ENCODE peak calls at places on chromosomes 11 and 22, in seven cellular contexts. D is activated effector memory CD4-positive, alpha-beta T cell treated with Interleukin-2 at 50 U/mL for 16 hours; W is NCI-H1694; O is mucosa of gallbladder; H is AG08395; B is GM12891; E is hepatic stellate cell. G is an unnamed sample.

GRCh38 chr11:111021131-111021530 is 224.4 kb upstream of the POU2AF2 start:
- DNase-seq in D (no peak), W (no peak), O (no peak), H (no peak), B (no peak), E (no peak), G (no peak)

GRCh38 chr11:126474220-126474619 is 118.7 kb downstream of the ST3GAL4 start:
- DNase-seq in D (no peak), W (no peak), O (no peak), H (no peak), B (no peak), E (no peak), G (no peak)

GRCh38 chr11:113278481-113278880 is 35.9 kb upstream of the TTC12 start:
- DNase-seq in D (no peak), W (no peak), O (no peak), H (no peak), B (no peak), E (no peak), G (no peak)

GRCh38 chr22:19178065-19178658 is 374 bp downstream of the SLC25A1 start:
- DNase-seq in D (peak; percentile 47), W (no peak), O (peak; percentile 27), H (peak; percentile 32), B (peak; percentile 59), E (peak; percentile 63), G (no peak)

GRCh38 chr11:123798079-123798478 is 8.1 kb downstream of the OR6M1 start:
- DNase-seq in D (no peak), W (no peak), O (no peak), H (no peak), B (no peak), E (no peak), G (no peak)

GRCh38 chr22:31083923-31084810 is 3.0 kb downstream of the SMTN start:
- DNase-seq in D (no peak), W (no peak), O (no peak), H (no peak), B (peak; percentile 33), E (peak; percentile 46), G (no peak)

GRCh38 chr11:124094731-124095130 is 20.5 kb upstream of the VWA5A start:
- DNase-seq in D (no peak), W (no peak), O (no peak), H (no peak), B (no peak), E (no peak), G (no peak)

GRCh38 chr22:17334054-17334453 is 35.2 kb upstream of the CECR2 start:
- DNase-seq in D (no peak), W (no peak), O (no peak), H (no peak), B (no peak), E (no peak), G (no peak)

GRCh38 chr11:13386567-13386966 is 76.5 kb downstream of the BTBD10 start:
- DNase-seq in D (no peak), W (no peak), O (no peak), H (no peak), B (no peak), E (no peak), G (no peak)

GRCh38 chr11:45585205-45585604 is 80.2 kb downstream of the CHST1 start:
- DNase-seq in D (no peak), W (no peak), O (no peak), H (no peak), B (no peak), E (no peak), G (no peak)

GRCh38 chr11:106156290-106156937 is 79.0 kb downstream of the AASDHPPT start:
- DNase-seq in D (no peak), W (no peak), O (peak; percentile 42), H (peak; percentile 62), B (no peak), E (peak; percentile 18), G (no peak)

GRCh38 chr11:113261709-113262475 is 52.5 kb upstream of the TTC12 start:
- DNase-seq in D (no peak), W (no peak), O (no peak), H (no peak), B (no peak), E (no peak), G (no peak)

GRCh38 chr22:28799125-28799833 is 1.1 kb downstream of the XBP1 start:
- DNase-seq in D (no peak), W (no peak), O (peak; percentile 28), H (peak; percentile 81), B (no peak), E (peak; percentile 83), G (no peak)

GRCh38 chr11:95556342-95557151 is 233.0 kb downstream of the FAM76B start:
- DNase-seq in D (no peak), W (peak; percentile 19), O (no peak), H (peak; percentile 63), B (peak; percentile 7), E (no peak), G (no peak)

GRCh38 chr11:72243567-72244316 is at the start of gene PHOX2A:
- DNase-seq in D (no peak), W (no peak), O (no peak), H (no peak), B (no peak), E (no peak), G (no peak)

GRCh38 chr11:65432686-65433582 is 10.3 kb downstream of the NEAT1 start:
- DNase-seq in D (no peak), W (peak; percentile 50), O (no peak), H (no peak), B (no peak), E (no peak), G (no peak)

GRCh38 chr11:104668797-104669463 is 229.3 kb downstream of the CASP12 start:
- DNase-seq in D (no peak), W (no peak), O (no peak), H (peak; percentile 42), B (no peak), E (peak; percentile 2), G (no peak)

GRCh38 chr11:2517386-2518064 is 72.7 kb downstream of the KCNQ1 start:
- DNase-seq in D (no peak), W (no peak), O (peak; percentile 9), H (no peak), B (no peak), E (no peak), G (no peak)

GRCh38 chr11:74288911-74289310 is 22.5 kb downstream of the P4HA3 start:
- DNase-seq in D (no peak), W (no peak), O (no peak), H (no peak), B (no peak), E (no peak), G (no peak)

GRCh38 chr11:103591554-103591953 is 444.9 kb upstream of the DDI1 start:
- DNase-seq in D (no peak), W (no peak), O (no peak), H (no peak), B (no peak), E (no peak), G (no peak)

GRCh38 chr11:27716216-27716615 is 16.0 kb upstream of the BDNF start:
- DNase-seq in D (no peak), W (no peak), O (no peak), H (no peak), B (no peak), E (no peak), G (no peak)

GRCh38 chr11:57407941-57408475 is 17.6 kb upstream of the PRG2 start:
- DNase-seq in D (no peak), W (no peak), O (no peak), H (no peak), B (no peak), E (no peak), G (no peak)

GRCh38 chr11:6622261-6623171 is 3.3 kb upstream of the TPP1 start:
- DNase-seq in D (no peak), W (no peak), O (no peak), H (peak; percentile 19), B (no peak), E (no peak), G (no peak)

GRCh38 chr11:72831521-72832300 is 17.5 kb downstream of the ATG16L2 start:
- DNase-seq in D (peak; percentile 34), W (peak; percentile 70), O (peak; percentile 83), H (peak; percentile 79), B (no peak), E (peak; percentile 82), G (peak; percentile 90)

GRCh38 chr22:50014655-50015401 is 2.3 kb upstream of the IL17REL start:
- DNase-seq in D (no peak), W (no peak), O (no peak), H (no peak), B (peak; percentile 51), E (no peak), G (peak; percentile 54)

GRCh38 chr11:65116370-65117205 is 913 bp downstream of the ZNHIT2 start:
- DNase-seq in D (peak; percentile 54), W (no peak), O (no peak), H (peak; percentile 28), B (no peak), E (no peak), G (no peak)

G was measured in H1.